ENCODE peak calls at places on chromosomes 11 and 22, in nine cellular contexts. I, E, S, Q, O, G, N, X and Z are unnamed samples.

GRCh38 chr11:69353696-69354544 is 60.0 kb downstream of the MYEOV start:
- DNase-seq in I (no peak), E (no peak), S (no peak), Q (peak; percentile 55), O (no peak), G (no peak), N (no peak), X (no peak), Z (peak; percentile 15)

GRCh38 chr11:134038897-134039470 is 29.9 kb upstream of the JAM3 start:
- DNase-seq in I (no peak), E (no peak), S (no peak), Q (no peak), O (no peak), G (no peak), N (peak; percentile 21), X (no peak), Z (no peak)

GRCh38 chr11:47184711-47185304 is 1.4 kb downstream of the PACSIN3 start:
- DNase-seq in I (no peak), E (no peak), S (no peak), Q (no peak), O (no peak), G (no peak), N (no peak), X (no peak), Z (no peak)

GRCh38 chr11:110763249-110764011 is 51.2 kb upstream of the ARHGAP20 start:
- DNase-seq in I (no peak), E (peak; percentile 57), S (no peak), Q (no peak), O (no peak), G (no peak), N (peak; percentile 80), X (peak; percentile 39), Z (peak; percentile 68)

GRCh38 chr22:31286360-31287255 is 5.7 kb downstream of the PIK3IP1 start:
- DNase-seq in I (no peak), E (no peak), S (no peak), Q (no peak), O (no peak), G (no peak), N (no peak), X (no peak), Z (peak; percentile 45)

GRCh38 chr11:92246637-92247036 is 22.0 kb downstream of the FAT3 start:
- DNase-seq in I (no peak), E (peak; percentile 17), S (no peak), Q (no peak), O (no peak), G (no peak), N (no peak), X (no peak), Z (no peak)

GRCh38 chr22:32905400-32905799 is 103.9 kb downstream of the TIMP3 start:
- DNase-seq in I (no peak), E (no peak), S (no peak), Q (peak; percentile 44), O (no peak), G (no peak), N (no peak), X (no peak), Z (no peak)

GRCh38 chr11:116481126-116481644 is 291.6 kb downstream of the BUD13 start:
- DNase-seq in I (no peak), E (no peak), S (no peak), Q (no peak), O (no peak), G (no peak), N (no peak), X (no peak), Z (no peak)

GRCh38 chr11:113906038-113906437 is 1.4 kb downstream of the HTR3B start:
- DNase-seq in I (peak; percentile 35), E (peak; percentile 11), S (no peak), Q (peak; percentile 71), O (peak; percentile 35), G (no peak), N (peak; percentile 51), X (peak; percentile 23), Z (peak; percentile 68)

GRCh38 chr22:43823353-43823908 is 11.3 kb upstream of the EFCAB6 start:
- DNase-seq in I (no peak), E (no peak), S (no peak), Q (peak; percentile 68), O (no peak), G (no peak), N (no peak), X (no peak), Z (no peak)

GRCh38 chr11:60931897-60932296 is 7.6 kb downstream of the TMEM132A start:
- DNase-seq in I (no peak), E (no peak), S (no peak), Q (no peak), O (no peak), G (no peak), N (no peak), X (no peak), Z (no peak)

GRCh38 chr11:77726524-77726923 is 88.9 kb upstream of the CLNS1A start:
- DNase-seq in I (no peak), E (no peak), S (no peak), Q (no peak), O (no peak), G (no peak), N (no peak), X (no peak), Z (no peak)

GRCh38 chr22:31526275-31526674 is 29.9 kb downstream of the SFI1 start:
- DNase-seq in I (no peak), E (no peak), S (no peak), Q (no peak), O (no peak), G (no peak), N (no peak), X (no peak), Z (no peak)

GRCh38 chr22:47810505-47811500 is 1048.4 kb downstream of the TBC1D22A start:
- DNase-seq in I (no peak), E (no peak), S (no peak), Q (peak; percentile 45), O (no peak), G (no peak), N (no peak), X (no peak), Z (no peak)